ENCODE peak calls at places on chromosomes 11 and 22, in six cellular contexts. K is brain microvascular endothelial cell; Y is testis; G is upper lobe of right lung; Z is fibroblast of lung; I is CD4-positive, CD25-positive, alpha-beta regulatory T cell. X is an unnamed sample. For H3K36me3, the result is how much of the 10 kb centered on the place peaks cover.

GRCh38 chr11:112156153-112156552 is 7.7 kb downstream of the IL18 start:
- DNase-seq in K (no peak), Y (no peak), G (no peak), Z (no peak), I (no peak), X (no peak)

GRCh38 chr22:27719535-27720227 is 81.9 kb downstream of the MN1 start:
- DNase-seq in K (peak), Y (peak), G (peak), Z (peak), I (no peak), X (peak)

GRCh38 chr11:82767123-82767522 is 33.5 kb upstream of the FAM181B start:
- DNase-seq in K (no peak), Y (no peak), G (no peak), Z (no peak), I (no peak), X (no peak)

GRCh38 chr11:12556788-12557384 is 117.3 kb upstream of the TEAD1 start:
- DNase-seq in K (peak), Y (peak), G (no peak), Z (peak), I (no peak), X (peak)

GRCh38 chr11:8699903-8700302 is 17.3 kb downstream of the RPL27A start:
- DNase-seq in K (peak), Y (peak), G (no peak), Z (peak), I (no peak), X (no peak)

GRCh38 chr11:86152901-86153300 is 84.0 kb upstream of the PICALM start:
- DNase-seq in K (no peak), Y (no peak), G (no peak), Z (no peak), I (no peak), X (no peak)

GRCh38 chr11:58905716-58906547 is 33.4 kb upstream of the GLYATL1 start:
- DNase-seq in K (peak), Y (peak), G (no peak), Z (peak), I (no peak), X (peak)

GRCh38 chr11:86782781-86783180 is 17.6 kb upstream of the PRSS23 start:
- DNase-seq in K (no peak), Y (no peak), G (no peak), Z (no peak), I (no peak), X (no peak)

GRCh38 chr11:68266121-68266891 is 5.5 kb downstream of the C11orf24 start:
- DNase-seq in K (no peak), Y (no peak), G (no peak), Z (no peak), I (no peak), X (no peak)

GRCh38 chr11:66126808-66127555 is 56.9 kb downstream of the PACS1 start:
- DNase-seq in K (peak), Y (peak), G (peak), Z (peak), I (peak), X (no peak)

GRCh38 chr11:76680517-76681425 is 10.2 kb upstream of the LRRC32 start:
- DNase-seq in K (peak), Y (peak), G (no peak), Z (peak), I (peak), X (peak)

GRCh38 chr11:19395050-19395449 is 154.3 kb upstream of the E2F8 start:
- DNase-seq in K (no peak), Y (no peak), G (no peak), Z (no peak), I (no peak), X (no peak)

GRCh38 chr11:99513368-99513767 is 492.6 kb downstream of the CNTN5 start:
- DNase-seq in K (no peak), Y (no peak), G (no peak), Z (no peak), I (no peak), X (no peak)

GRCh38 chr22:50621948-50622722 is 5.8 kb downstream of the ARSA start:
- DNase-seq in K (no peak), Y (no peak), G (peak), Z (no peak), I (no peak), X (no peak)

GRCh38 chr22:44133901-44134511 is 46.7 kb upstream of the PARVG start:
- DNase-seq in K (peak), Y (peak), G (peak), Z (peak), I (no peak), X (peak)

GRCh38 chr11:65849366-65849765 is 8.6 kb downstream of the CFL1 start:
- DNase-seq in K (no peak), Y (no peak), G (no peak), Z (no peak), I (no peak), X (no peak)

GRCh38 chr22:42697542-42698013 is 23.1 kb downstream of the A4GALT start:
- DNase-seq in K (peak), Y (peak), G (no peak), Z (peak), I (no peak), X (peak)

GRCh38 chr11:8768625-8769333 is 86.2 kb downstream of the RPL27A start:
- DNase-seq in K (peak), Y (peak), G (no peak), Z (peak), I (no peak), X (peak)

GRCh38 chr11:112421854-112422253 is 161.2 kb upstream of the PLET1 start:
- DNase-seq in K (no peak), Y (no peak), G (no peak), Z (no peak), I (no peak), X (no peak)

GRCh38 chr11:79436911-79437273 is 3.9 kb downstream of the TENM4 start:
- DNase-seq in K (no peak), Y (no peak), G (no peak), Z (no peak), I (no peak), X (no peak)

GRCh38 chr22:23102776-23103175 is 32.5 kb downstream of the GNAZ start:
- DNase-seq in K (no peak), Y (peak), G (no peak), Z (no peak), I (no peak), X (no peak)

GRCh38 chr11:129734654-129735053 is 81.0 kb upstream of the TMEM45B start:
- DNase-seq in K (no peak), Y (no peak), G (no peak), Z (no peak), I (no peak), X (no peak)

GRCh38 chr22:21606775-21607174 is 23.0 kb downstream of the YDJC start:
- DNase-seq in K (no peak), Y (no peak), G (no peak), Z (no peak), I (no peak), X (no peak)

GRCh38 chr22:38989461-38989860 is 7.3 kb downstream of the APOBEC3B start:
- DNase-seq in K (no peak), Y (no peak), G (no peak), Z (no peak), I (no peak), X (no peak)

GRCh38 chr22:41563051-41563711 is 2.4 kb downstream of the CSDC2 start:
- DNase-seq in K (peak), Y (peak), G (no peak), Z (peak), I (no peak), X (peak)
- H3K4me3 ChIP-seq in K (peak), Y (no peak), G (no peak), Z (no peak), I (no peak), X (no peak)

GRCh38 chr11:70338594-70338993 is 59.7 kb upstream of the CTTN start:
- DNase-seq in K (no peak), Y (no peak), G (no peak), Z (no peak), I (no peak), X (no peak)

GRCh38 chr11:70335511-70335910 is 62.8 kb upstream of the CTTN start:
- DNase-seq in K (no peak), Y (no peak), G (no peak), Z (no peak), I (no peak), X (no peak)

GRCh38 chr11:70341881-70342429 is 56.4 kb upstream of the CTTN start:
- DNase-seq in K (no peak), Y (no peak), G (no peak), Z (no peak), I (no peak), X (no peak)

GRCh38 chr11:70343631-70344030 is 54.7 kb upstream of the CTTN start:
- DNase-seq in K (no peak), Y (no peak), G (no peak), Z (no peak), I (no peak), X (no peak)

DNA sequence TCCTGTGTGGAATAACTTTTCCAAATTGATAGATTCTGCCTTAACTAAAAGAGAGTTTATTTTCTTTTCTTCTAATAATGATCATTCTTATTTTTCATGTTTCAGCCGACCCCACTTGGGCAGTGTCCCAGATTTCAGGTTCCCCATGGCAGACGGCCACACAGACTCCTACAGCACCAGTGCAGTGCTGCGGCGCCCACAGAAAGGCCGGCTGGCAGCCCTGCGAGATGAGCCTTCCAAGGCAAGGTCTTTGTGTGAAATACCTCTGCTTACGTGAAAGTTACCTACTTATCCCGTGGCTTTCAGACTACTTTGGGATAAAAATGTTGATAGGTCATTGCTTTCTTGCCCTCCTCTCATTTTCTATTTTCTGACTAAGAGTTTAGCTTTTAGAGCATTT is 59.3 kb upstream of the CTTN start:
- DNase-seq in K (no peak), Y (no peak), G (no peak), Z (no peak), I (no peak), X (no peak)
- H3K36me3 ChIP-seq in K (under half), Y (under half), G (half or more), Z (under half), I (half or more), X (half or more)

GRCh38 chr11:35598254-35599125 is 19.8 kb upstream of the FJX1 start:
- DNase-seq in K (no peak), Y (no peak), G (no peak), Z (no peak), I (no peak), X (peak)
- H3K4me3 ChIP-seq in K (no peak), Y (no peak), G (no peak), Z (no peak), I (no peak), X (no peak)

DNA sequence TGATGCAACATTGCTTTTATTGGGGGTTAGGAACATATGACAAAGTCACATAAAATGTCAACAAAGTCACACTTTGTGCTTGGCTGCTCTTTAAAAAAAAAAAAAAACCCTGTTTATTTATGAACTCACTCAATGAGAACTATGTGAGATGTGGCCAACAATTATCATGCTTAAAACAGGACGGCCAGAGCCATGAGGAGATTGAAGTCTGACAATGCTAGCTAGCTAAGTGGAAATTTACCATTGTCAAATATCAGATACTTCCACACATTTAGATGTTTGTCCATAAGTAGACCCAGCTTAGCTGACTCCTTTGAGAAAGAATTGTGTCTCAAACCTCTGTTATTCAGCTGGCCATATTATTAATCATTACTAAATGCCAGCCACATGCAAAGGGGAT is 26.9 kb downstream of the BLID start:
- DNase-seq in K (no peak), Y (no peak), G (no peak), Z (no peak), I (no peak), X (no peak)
- H3K36me3 ChIP-seq in K (under half), Y (under half), G (under half), Z (under half), I (under half), X (half or more)

GRCh38 chr22:20319041-20319744 is 667 bp downstream of the DGCR6L start:
- DNase-seq in K (no peak), Y (peak), G (peak), Z (no peak), I (no peak), X (no peak)
- H3K4me3 ChIP-seq in K (peak), Y (peak), G (peak), Z (peak), I (peak), X (peak)

GRCh38 chr11:61851900-61852295 is 23.8 kb downstream of the FADS2 start:
- DNase-seq in K (no peak), Y (no peak), G (no peak), Z (no peak), I (no peak), X (no peak)

GRCh38 chr11:61854206-61854875 is 26.2 kb downstream of the FADS2 start:
- DNase-seq in K (no peak), Y (no peak), G (no peak), Z (no peak), I (no peak), X (no peak)

GRCh38 chr11:61855939-61856730 is 28.0 kb downstream of the FADS2 start:
- DNase-seq in K (no peak), Y (peak), G (no peak), Z (no peak), I (no peak), X (no peak)

GRCh38 chr11:61853698-61854169 is 25.6 kb downstream of the FADS2 start:
- DNase-seq in K (no peak), Y (peak), G (no peak), Z (no peak), I (no peak), X (no peak)

DNA sequence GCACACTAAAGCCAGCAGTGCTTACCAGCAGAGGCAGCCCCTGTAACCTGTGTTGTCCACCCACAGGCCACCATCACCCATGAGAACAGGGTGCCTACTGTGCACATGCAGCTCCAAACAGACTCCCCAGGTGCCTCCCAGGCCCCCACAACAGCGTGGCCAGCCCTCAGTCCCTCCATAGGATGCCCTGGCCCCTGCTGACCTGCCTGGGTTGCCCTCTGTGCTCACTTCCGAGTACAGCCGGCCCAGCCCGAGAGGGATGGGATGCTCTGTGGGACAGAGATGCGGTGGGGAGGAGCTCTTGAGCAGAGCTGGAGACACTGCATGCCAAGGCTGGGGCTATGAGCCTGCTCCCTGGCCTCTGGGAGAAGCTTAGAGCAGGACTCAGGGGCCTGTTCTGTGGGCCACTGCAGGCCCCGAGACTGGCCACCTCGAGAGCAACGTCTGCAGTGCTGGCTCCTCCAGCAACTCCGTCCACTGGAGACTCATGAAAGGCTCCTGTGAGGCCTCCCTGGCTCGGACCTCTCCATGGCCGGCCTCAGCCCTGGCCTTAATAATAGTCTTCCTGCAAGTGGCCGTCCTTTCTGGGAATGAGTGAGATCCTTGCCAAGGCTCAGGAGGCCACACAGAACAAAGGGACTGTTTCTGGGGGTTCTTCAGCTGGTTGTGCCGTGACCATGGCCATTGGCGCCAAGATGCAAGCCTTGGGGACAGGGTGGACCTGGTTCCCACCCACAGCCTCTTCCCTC is 27.0 kb downstream of the FADS2 start:
- DNase-seq in K (no peak), Y (peak), G (no peak), Z (no peak), I (no peak), X (no peak)
- H3K36me3 ChIP-seq in K (half or more), Y (under half), G (under half), Z (half or more), I (under half), X (under half)

GRCh38 chr22:24506802-24507438 is 11.8 kb downstream of the UPB1 start:
- DNase-seq in K (no peak), Y (no peak), G (no peak), Z (peak), I (no peak), X (no peak)
- H3K4me3 ChIP-seq in K (no peak), Y (no peak), G (no peak), Z (no peak), I (no peak), X (no peak)

GRCh38 chr11:64314146-64314804 is 3.1 kb downstream of the TRMT112 start:
- DNase-seq in K (no peak), Y (no peak), G (no peak), Z (no peak), I (no peak), X (no peak)
- H3K36me3 ChIP-seq in K (under half), Y (under half), G (under half), Z (under half), I (under half), X (under half)

GRCh38 chr22:48665286-48666010 is 1162.2 kb downstream of the BRD1 start:
- DNase-seq in K (no peak), Y (no peak), G (no peak), Z (no peak), I (no peak), X (no peak)

GRCh38 chr22:48664586-48664985 is 1163.1 kb downstream of the BRD1 start:
- DNase-seq in K (no peak), Y (no peak), G (no peak), Z (no peak), I (no peak), X (no peak)

GRCh38 chr22:48661984-48662383 is 1165.7 kb downstream of the BRD1 start:
- DNase-seq in K (no peak), Y (no peak), G (no peak), Z (no peak), I (no peak), X (no peak)

GRCh38 chr22:48662476-48663150 is 1165.1 kb downstream of the BRD1 start:
- DNase-seq in K (no peak), Y (no peak), G (no peak), Z (no peak), I (no peak), X (no peak)

DNA sequence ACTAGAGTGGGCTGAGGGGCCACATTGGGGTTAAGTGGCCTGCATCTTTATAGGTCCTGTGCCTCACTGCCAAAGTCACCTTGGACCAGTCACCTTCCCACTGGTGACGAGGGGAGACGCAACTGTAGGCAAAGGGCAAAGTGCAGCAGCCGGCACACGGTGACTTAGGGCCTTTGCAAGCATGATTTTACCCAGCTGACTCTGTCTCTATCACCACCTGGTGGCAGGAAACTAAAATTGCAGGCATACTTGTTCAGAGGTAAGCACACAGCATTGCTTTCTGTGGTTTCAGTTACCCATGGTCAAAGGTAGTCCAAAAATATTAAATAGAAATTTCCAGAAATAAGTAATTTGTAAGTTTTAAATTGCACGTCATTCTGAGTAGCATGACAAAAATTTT is 1164.4 kb downstream of the BRD1 start:
- DNase-seq in K (no peak), Y (no peak), G (no peak), Z (no peak), I (no peak), X (no peak)
- H3K4me3 ChIP-seq in K (no peak), Y (no peak), G (no peak), Z (no peak), I (no peak), X (no peak)